ENCODE peak calls at places on chromosomes 7 and 10, in nine cellular contexts. One of them, this sample, is unnamed.

GRCh38 chr10:86979977-86980448 is 11.7 kb downstream of the ADIRF start:
- DNase-seq in Calu3: no peak
- DNase-seq in CD4-positive, alpha-beta memory T cell: no peak
- DNase-seq in posterior cingulate gyrus: no peak
- DNase-seq in B cell: no peak
- DNase-seq in T-cell: no peak
- DNase-seq in CD4-positive, CD25-positive, alpha-beta regulatory T cell: no peak
- DNase-seq in activated naive CD4-positive, alpha-beta T cell: no peak
- DNase-seq in HEK293T: no peak
- DNase-seq in this sample: no peak

GRCh38 chr10:25175527-25176420 is 973 bp downstream of the GPR158 start:
- DNase-seq in Calu3: no peak
- DNase-seq in CD4-positive, alpha-beta memory T cell: no peak
- DNase-seq in posterior cingulate gyrus: peak; percentile 87
- DNase-seq in B cell: no peak
- DNase-seq in T-cell: no peak
- DNase-seq in CD4-positive, CD25-positive, alpha-beta regulatory T cell: no peak
- DNase-seq in activated naive CD4-positive, alpha-beta T cell: no peak
- DNase-seq in HEK293T: no peak
- DNase-seq in this sample: no peak

GRCh38 chr10:30172663-30173062 is 113.3 kb upstream of the JCAD start:
- DNase-seq in Calu3: no peak
- DNase-seq in CD4-positive, alpha-beta memory T cell: no peak
- DNase-seq in posterior cingulate gyrus: no peak
- DNase-seq in B cell: no peak
- DNase-seq in T-cell: no peak
- DNase-seq in CD4-positive, CD25-positive, alpha-beta regulatory T cell: no peak
- DNase-seq in activated naive CD4-positive, alpha-beta T cell: no peak
- DNase-seq in HEK293T: no peak
- DNase-seq in this sample: no peak

GRCh38 chr7:13651167-13651566 is 338.3 kb downstream of the ETV1 start:
- DNase-seq in Calu3: no peak
- DNase-seq in CD4-positive, alpha-beta memory T cell: no peak
- DNase-seq in posterior cingulate gyrus: no peak
- DNase-seq in B cell: no peak
- DNase-seq in T-cell: no peak
- DNase-seq in CD4-positive, CD25-positive, alpha-beta regulatory T cell: no peak
- DNase-seq in activated naive CD4-positive, alpha-beta T cell: no peak
- DNase-seq in HEK293T: no peak
- DNase-seq in this sample: no peak

GRCh38 chr7:30348083-30348560 is 63.7 kb downstream of the ZNRF2 start:
- DNase-seq in Calu3: peak; percentile 50
- DNase-seq in CD4-positive, alpha-beta memory T cell: peak; percentile 88
- DNase-seq in posterior cingulate gyrus: no peak
- DNase-seq in B cell: peak; percentile 69
- DNase-seq in T-cell: peak; percentile 43
- DNase-seq in CD4-positive, CD25-positive, alpha-beta regulatory T cell: peak; percentile 88
- DNase-seq in activated naive CD4-positive, alpha-beta T cell: peak; percentile 1
- DNase-seq in HEK293T: no peak
- DNase-seq in this sample: no peak

GRCh38 chr10:112721080-112721698 is 228.9 kb upstream of the TCF7L2 start:
- DNase-seq in Calu3: peak; percentile 19
- DNase-seq in CD4-positive, alpha-beta memory T cell: no peak
- DNase-seq in posterior cingulate gyrus: no peak
- DNase-seq in B cell: no peak
- DNase-seq in T-cell: no peak
- DNase-seq in CD4-positive, CD25-positive, alpha-beta regulatory T cell: peak; percentile 10
- DNase-seq in activated naive CD4-positive, alpha-beta T cell: no peak
- DNase-seq in HEK293T: peak; percentile 66
- DNase-seq in this sample: no peak

GRCh38 chr7:5489991-5490536 is 66.4 kb upstream of the TNRC18 start:
- DNase-seq in Calu3: no peak
- DNase-seq in CD4-positive, alpha-beta memory T cell: no peak
- DNase-seq in posterior cingulate gyrus: no peak
- DNase-seq in B cell: no peak
- DNase-seq in T-cell: no peak
- DNase-seq in CD4-positive, CD25-positive, alpha-beta regulatory T cell: no peak
- DNase-seq in activated naive CD4-positive, alpha-beta T cell: no peak
- DNase-seq in HEK293T: no peak
- DNase-seq in this sample: no peak

GRCh38 chr10:38730076-38730475 is 635.9 kb downstream of the ZNF37A start:
- DNase-seq in Calu3: no peak
- DNase-seq in CD4-positive, alpha-beta memory T cell: no peak
- DNase-seq in posterior cingulate gyrus: peak; percentile 82
- DNase-seq in B cell: no peak
- DNase-seq in T-cell: no peak
- DNase-seq in CD4-positive, CD25-positive, alpha-beta regulatory T cell: no peak
- DNase-seq in activated naive CD4-positive, alpha-beta T cell: no peak
- DNase-seq in HEK293T: no peak
- DNase-seq in this sample: no peak

GRCh38 chr10:100174699-100175677 is 10.8 kb downstream of the ERLIN1 start:
- DNase-seq in Calu3: no peak
- DNase-seq in CD4-positive, alpha-beta memory T cell: no peak
- DNase-seq in posterior cingulate gyrus: no peak
- DNase-seq in B cell: no peak
- DNase-seq in T-cell: no peak
- DNase-seq in CD4-positive, CD25-positive, alpha-beta regulatory T cell: no peak
- DNase-seq in activated naive CD4-positive, alpha-beta T cell: no peak
- DNase-seq in HEK293T: no peak
- DNase-seq in this sample: no peak

GRCh38 chr10:103673616-103674015 is 180.1 kb downstream of the NEURL1 start:
- DNase-seq in Calu3: no peak
- DNase-seq in CD4-positive, alpha-beta memory T cell: no peak
- DNase-seq in posterior cingulate gyrus: no peak
- DNase-seq in B cell: no peak
- DNase-seq in T-cell: no peak
- DNase-seq in CD4-positive, CD25-positive, alpha-beta regulatory T cell: no peak
- DNase-seq in activated naive CD4-positive, alpha-beta T cell: no peak
- DNase-seq in HEK293T: no peak
- DNase-seq in this sample: no peak

GRCh38 chr7:26485421-26486019 is 193.9 kb downstream of the SNX10 start:
- DNase-seq in Calu3: no peak
- DNase-seq in CD4-positive, alpha-beta memory T cell: no peak
- DNase-seq in posterior cingulate gyrus: no peak
- DNase-seq in B cell: no peak
- DNase-seq in T-cell: no peak
- DNase-seq in CD4-positive, CD25-positive, alpha-beta regulatory T cell: no peak
- DNase-seq in activated naive CD4-positive, alpha-beta T cell: no peak
- DNase-seq in HEK293T: no peak
- DNase-seq in this sample: no peak

GRCh38 chr10:46787321-46787615 is 124.0 kb upstream of the PTPN20 start:
- DNase-seq in Calu3: peak; percentile 57
- DNase-seq in CD4-positive, alpha-beta memory T cell: no peak
- DNase-seq in posterior cingulate gyrus: peak; percentile 80
- DNase-seq in B cell: no peak
- DNase-seq in T-cell: no peak
- DNase-seq in CD4-positive, CD25-positive, alpha-beta regulatory T cell: peak; percentile 20
- DNase-seq in activated naive CD4-positive, alpha-beta T cell: no peak
- DNase-seq in HEK293T: peak; percentile 1
- DNase-seq in this sample: no peak

GRCh38 chr10:68954904-68955303 is 1.1 kb upstream of the DDX21 start:
- DNase-seq in Calu3: no peak
- DNase-seq in CD4-positive, alpha-beta memory T cell: no peak
- DNase-seq in posterior cingulate gyrus: no peak
- DNase-seq in B cell: no peak
- DNase-seq in T-cell: no peak
- DNase-seq in CD4-positive, CD25-positive, alpha-beta regulatory T cell: no peak
- DNase-seq in activated naive CD4-positive, alpha-beta T cell: no peak
- DNase-seq in HEK293T: no peak
- DNase-seq in this sample: no peak

GRCh38 chr7:47725031-47725780 is 143.3 kb upstream of the TNS3 start:
- DNase-seq in Calu3: peak; percentile 91
- DNase-seq in CD4-positive, alpha-beta memory T cell: no peak
- DNase-seq in posterior cingulate gyrus: no peak
- DNase-seq in B cell: peak; percentile 85
- DNase-seq in T-cell: no peak
- DNase-seq in CD4-positive, CD25-positive, alpha-beta regulatory T cell: no peak
- DNase-seq in activated naive CD4-positive, alpha-beta T cell: no peak
- DNase-seq in HEK293T: no peak
- DNase-seq in this sample: no peak

GRCh38 chr10:122222638-122223037 is 48.5 kb upstream of the BTBD16 start:
- DNase-seq in Calu3: no peak
- DNase-seq in CD4-positive, alpha-beta memory T cell: no peak
- DNase-seq in posterior cingulate gyrus: peak; percentile 13
- DNase-seq in B cell: no peak
- DNase-seq in T-cell: no peak
- DNase-seq in CD4-positive, CD25-positive, alpha-beta regulatory T cell: no peak
- DNase-seq in activated naive CD4-positive, alpha-beta T cell: no peak
- DNase-seq in HEK293T: no peak
- DNase-seq in this sample: no peak

GRCh38 chr7:39588401-39588800 is 22.2 kb downstream of the YAE1 start:
- DNase-seq in Calu3: no peak
- DNase-seq in CD4-positive, alpha-beta memory T cell: no peak
- DNase-seq in posterior cingulate gyrus: no peak
- DNase-seq in B cell: no peak
- DNase-seq in T-cell: no peak
- DNase-seq in CD4-positive, CD25-positive, alpha-beta regulatory T cell: no peak
- DNase-seq in activated naive CD4-positive, alpha-beta T cell: no peak
- DNase-seq in HEK293T: no peak
- DNase-seq in this sample: no peak

GRCh38 chr7:25296086-25296485 is 67.8 kb upstream of the NPVF start:
- DNase-seq in Calu3: no peak
- DNase-seq in CD4-positive, alpha-beta memory T cell: no peak
- DNase-seq in posterior cingulate gyrus: no peak
- DNase-seq in B cell: no peak
- DNase-seq in T-cell: no peak
- DNase-seq in CD4-positive, CD25-positive, alpha-beta regulatory T cell: no peak
- DNase-seq in activated naive CD4-positive, alpha-beta T cell: no peak
- DNase-seq in HEK293T: no peak
- DNase-seq in this sample: no peak

GRCh38 chr7:34155225-34155908 is 250.0 kb downstream of the BMPER start:
- DNase-seq in Calu3: no peak
- DNase-seq in CD4-positive, alpha-beta memory T cell: no peak
- DNase-seq in posterior cingulate gyrus: no peak
- DNase-seq in B cell: no peak
- DNase-seq in T-cell: no peak
- DNase-seq in CD4-positive, CD25-positive, alpha-beta regulatory T cell: no peak
- DNase-seq in activated naive CD4-positive, alpha-beta T cell: no peak
- DNase-seq in HEK293T: no peak
- DNase-seq in this sample: no peak

GRCh38 chr7:133047321-133047720 is 34.6 kb downstream of the CHCHD3 start:
- DNase-seq in Calu3: no peak
- DNase-seq in CD4-positive, alpha-beta memory T cell: no peak
- DNase-seq in posterior cingulate gyrus: no peak
- DNase-seq in B cell: no peak
- DNase-seq in T-cell: no peak
- DNase-seq in CD4-positive, CD25-positive, alpha-beta regulatory T cell: no peak
- DNase-seq in activated naive CD4-positive, alpha-beta T cell: no peak
- DNase-seq in HEK293T: no peak
- DNase-seq in this sample: no peak

GRCh38 chr10:111856631-111857030 is 326.9 kb downstream of the GPAM start:
- DNase-seq in Calu3: no peak
- DNase-seq in CD4-positive, alpha-beta memory T cell: no peak
- DNase-seq in posterior cingulate gyrus: no peak
- DNase-seq in B cell: no peak
- DNase-seq in T-cell: no peak
- DNase-seq in CD4-positive, CD25-positive, alpha-beta regulatory T cell: no peak
- DNase-seq in activated naive CD4-positive, alpha-beta T cell: no peak
- DNase-seq in HEK293T: peak; percentile 19
- DNase-seq in this sample: no peak

GRCh38 chr10:80468002-80468401 is 13.9 kb downstream of the TSPAN14 start:
- DNase-seq in Calu3: no peak
- DNase-seq in CD4-positive, alpha-beta memory T cell: peak; percentile 71
- DNase-seq in posterior cingulate gyrus: peak; percentile 94
- DNase-seq in B cell: no peak
- DNase-seq in T-cell: peak; percentile 71
- DNase-seq in CD4-positive, CD25-positive, alpha-beta regulatory T cell: peak; percentile 64
- DNase-seq in activated naive CD4-positive, alpha-beta T cell: no peak
- DNase-seq in HEK293T: no peak
- DNase-seq in this sample: no peak

GRCh38 chr10:114684085-114684821 is 26.2 kb upstream of the ABLIM1 start:
- DNase-seq in Calu3: peak; percentile 53
- DNase-seq in CD4-positive, alpha-beta memory T cell: no peak
- DNase-seq in posterior cingulate gyrus: peak; percentile 89
- DNase-seq in B cell: no peak
- DNase-seq in T-cell: no peak
- DNase-seq in CD4-positive, CD25-positive, alpha-beta regulatory T cell: no peak
- DNase-seq in activated naive CD4-positive, alpha-beta T cell: no peak
- DNase-seq in HEK293T: no peak
- DNase-seq in this sample: no peak

GRCh38 chr10:76114556-76114955 is 683.1 kb downstream of the LRMDA start:
- DNase-seq in Calu3: no peak
- DNase-seq in CD4-positive, alpha-beta memory T cell: no peak
- DNase-seq in posterior cingulate gyrus: no peak
- DNase-seq in B cell: no peak
- DNase-seq in T-cell: no peak
- DNase-seq in CD4-positive, CD25-positive, alpha-beta regulatory T cell: no peak
- DNase-seq in activated naive CD4-positive, alpha-beta T cell: no peak
- DNase-seq in HEK293T: no peak
- DNase-seq in this sample: no peak

GRCh38 chr7:70133291-70133690 is 535.0 kb downstream of the AUTS2 start:
- DNase-seq in Calu3: no peak
- DNase-seq in CD4-positive, alpha-beta memory T cell: no peak
- DNase-seq in posterior cingulate gyrus: no peak
- DNase-seq in B cell: no peak
- DNase-seq in T-cell: no peak
- DNase-seq in CD4-positive, CD25-positive, alpha-beta regulatory T cell: no peak
- DNase-seq in activated naive CD4-positive, alpha-beta T cell: no peak
- DNase-seq in HEK293T: no peak
- DNase-seq in this sample: no peak

GRCh38 chr10:108840944-108841343 is 1082.4 kb downstream of the XPNPEP1 start:
- DNase-seq in Calu3: no peak
- DNase-seq in CD4-positive, alpha-beta memory T cell: no peak
- DNase-seq in posterior cingulate gyrus: no peak
- DNase-seq in B cell: no peak
- DNase-seq in T-cell: no peak
- DNase-seq in CD4-positive, CD25-positive, alpha-beta regulatory T cell: no peak
- DNase-seq in activated naive CD4-positive, alpha-beta T cell: no peak
- DNase-seq in HEK293T: no peak
- DNase-seq in this sample: no peak

GRCh38 chr7:139711991-139712753 is 65.6 kb downstream of the HIPK2 start:
- DNase-seq in Calu3: no peak
- DNase-seq in CD4-positive, alpha-beta memory T cell: no peak
- DNase-seq in posterior cingulate gyrus: no peak
- DNase-seq in B cell: no peak
- DNase-seq in T-cell: no peak
- DNase-seq in CD4-positive, CD25-positive, alpha-beta regulatory T cell: no peak
- DNase-seq in activated naive CD4-positive, alpha-beta T cell: no peak
- DNase-seq in HEK293T: no peak
- DNase-seq in this sample: no peak

GRCh38 chr10:24465899-24466615 is 257.1 kb downstream of the KIAA1217 start:
- DNase-seq in Calu3: peak; percentile 72
- DNase-seq in CD4-positive, alpha-beta memory T cell: peak; percentile 68
- DNase-seq in posterior cingulate gyrus: no peak
- DNase-seq in B cell: no peak
- DNase-seq in T-cell: no peak
- DNase-seq in CD4-positive, CD25-positive, alpha-beta regulatory T cell: no peak
- DNase-seq in activated naive CD4-positive, alpha-beta T cell: no peak
- DNase-seq in HEK293T: no peak
- DNase-seq in this sample: no peak

GRCh38 chr7:4144801-4145470 is 537.2 kb upstream of the FOXK1 start:
- DNase-seq in Calu3: no peak
- DNase-seq in CD4-positive, alpha-beta memory T cell: no peak
- DNase-seq in posterior cingulate gyrus: peak; percentile 78
- DNase-seq in B cell: no peak
- DNase-seq in T-cell: no peak
- DNase-seq in CD4-positive, CD25-positive, alpha-beta regulatory T cell: no peak
- DNase-seq in activated naive CD4-positive, alpha-beta T cell: no peak
- DNase-seq in HEK293T: no peak
- DNase-seq in this sample: no peak

This sample was measured in NCI-H1048.